ENCODE peak calls at places on chromosomes 12 and 14, in five cellular contexts. V is PC-3, H is OCI-LY7, B is MM.1S, D is neural progenitor cell. J is an unnamed sample.

GRCh38 chr12:2845280-2845679 is 10.4 kb upstream of the NRIP2 start:
- DNase-seq in V (no peak), H (no peak), B (no peak), D (peak), J (no peak)

GRCh38 chr14:70658899-70659298 is 17.2 kb downstream of the TTC9 start:
- DNase-seq in B (no peak), H (peak), V (no peak), D (no peak), J (no peak)

GRCh38 chr14:61281186-61281676 is at the start of gene TMEM30B:
- DNase-seq in H (no peak), D (no peak), B (no peak), V (peak), J (peak)

GRCh38 chr12:71045781-71046180 is 112.0 kb downstream of the TSPAN8 start:
- DNase-seq in V (peak), D (no peak), H (no peak), B (peak), J (no peak)

GRCh38 chr14:68910540-68910939 is 68.6 kb downstream of the ACTN1 start:
- DNase-seq in H (peak), D (no peak), B (no peak), V (no peak), J (no peak)

GRCh38 chr12:25236190-25236589 is 14.5 kb downstream of the KRAS start:
- DNase-seq in H (no peak), B (no peak), V (no peak), D (no peak), J (no peak)

GRCh38 chr12:30953257-30953656 is 26.7 kb downstream of the TSPAN11 start:
- DNase-seq in V (no peak), H (no peak), D (no peak), B (peak), J (no peak)

GRCh38 chr12:131687346-131688125 is 23.4 kb upstream of the SFSWAP start:
- DNase-seq in V (no peak), B (no peak), D (no peak), H (no peak), J (no peak)

GRCh38 chr12:123714302-123714627 is 2.1 kb downstream of the ATP6V0A2 start:
- DNase-seq in H (no peak), B (no peak), D (no peak), V (no peak), J (no peak)

GRCh38 chr14:65084554-65085190 is 17.6 kb downstream of the MAX start:
- DNase-seq in D (no peak), V (no peak), B (no peak), H (no peak), J (no peak)

GRCh38 chr12:55706840-55707671 is 648 bp downstream of the ITGA7 start:
- DNase-seq in H (no peak), V (no peak), D (peak), B (no peak), J (peak)

GRCh38 chr14:84107835-84108343 is 1422.1 kb upstream of the FLRT2 start:
- DNase-seq in H (no peak), B (no peak), D (no peak), V (no peak), J (no peak)

GRCh38 chr12:46773537-46773936 is 52.3 kb downstream of the SLC38A4 start:
- DNase-seq in B (no peak), V (no peak), H (no peak), D (no peak), J (no peak)

GRCh38 chr12:28497889-28498411 is 307.7 kb downstream of the CCDC91 start:
- DNase-seq in D (no peak), B (peak), H (no peak), V (peak), J (no peak)

GRCh38 chr12:52949413-52950331 is 754 bp downstream of the KRT18 start:
- DNase-seq in H (no peak), V (peak), B (no peak), D (peak), J (peak)
- TF ChIP-seq CTCF in H (no peak), V (no peak), B (no peak), D (no peak), J (no peak)

GRCh38 chr12:76980196-76980595 is 85.2 kb downstream of the E2F7 start:
- DNase-seq in B (no peak), V (no peak), H (no peak), D (no peak), J (no peak)

DNA sequence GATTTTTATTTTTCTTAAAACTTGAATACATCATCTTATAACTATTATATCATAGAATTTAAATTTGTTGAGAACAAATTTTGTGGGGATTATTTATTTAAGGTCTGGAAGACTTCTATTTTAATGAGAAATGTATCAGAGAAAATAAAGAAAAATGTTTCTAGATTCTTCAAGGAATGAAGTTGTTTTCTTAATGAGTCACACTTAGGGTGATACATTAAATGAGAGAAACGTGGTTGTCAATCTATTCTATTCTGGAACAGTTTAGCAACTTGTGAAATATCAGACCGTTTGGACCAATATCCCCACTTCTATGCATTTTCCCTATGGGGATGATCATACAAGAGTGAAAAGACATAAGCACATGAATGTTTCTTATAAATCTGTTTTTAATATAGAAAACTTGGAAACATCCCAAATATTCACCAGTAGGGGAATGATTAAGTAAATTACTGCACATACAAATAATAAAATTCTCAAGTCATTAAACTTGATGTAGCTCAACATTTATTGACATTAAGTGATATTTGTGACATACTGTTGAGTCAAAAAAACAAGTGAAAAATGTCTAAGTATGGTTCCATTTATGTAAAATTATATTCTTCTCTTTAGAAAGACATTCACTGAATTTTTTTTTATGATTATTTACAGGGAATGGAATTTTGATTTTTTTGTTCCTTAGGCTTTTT is 88.4 kb downstream of the E2F7 start:
- DNase-seq in B (no peak), D (no peak), V (peak), H (no peak), J (no peak)
- TF ChIP-seq EZH2phosphoT487 in B (no peak), D (no peak), V (no peak), H (no peak), J (no peak)

GRCh38 chr12:57420482-57420881 is 10.4 kb downstream of the R3HDM2 start:
- DNase-seq in V (no peak), B (no peak), D (no peak), H (no peak), J (no peak)

GRCh38 chr12:57419495-57419894 is 11.3 kb downstream of the R3HDM2 start:
- DNase-seq in V (no peak), B (no peak), H (no peak), D (no peak), J (no peak)

GRCh38 chr12:57416039-57416996 is 14.5 kb downstream of the R3HDM2 start:
- DNase-seq in H (no peak), B (no peak), D (no peak), V (peak), J (no peak)

DNA sequence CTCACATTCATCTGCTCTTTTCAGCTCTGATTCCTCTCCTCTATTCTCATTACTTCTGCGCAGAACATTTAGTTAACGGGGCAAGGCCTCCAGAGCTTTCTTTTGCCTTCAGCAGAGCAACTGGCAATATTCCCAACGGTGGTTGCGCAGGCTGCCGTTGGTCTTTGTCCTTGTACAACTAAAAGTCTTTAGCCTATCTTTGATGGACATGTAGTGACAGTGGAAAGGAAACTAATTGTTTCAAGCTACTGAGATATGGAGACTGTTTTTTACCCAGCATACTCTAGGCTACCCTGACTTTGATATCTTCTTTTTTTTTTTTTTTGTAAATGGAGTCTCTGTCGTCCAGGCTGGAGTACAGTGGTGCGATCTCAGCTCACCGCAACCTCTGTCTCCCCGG is 12.6 kb downstream of the R3HDM2 start:
- DNase-seq in D (no peak), B (no peak), H (no peak), V (no peak), J (no peak)
- TF ChIP-seq CTCF in D (no peak), B (no peak), H (no peak), V (no peak), J (no peak)

DNA sequence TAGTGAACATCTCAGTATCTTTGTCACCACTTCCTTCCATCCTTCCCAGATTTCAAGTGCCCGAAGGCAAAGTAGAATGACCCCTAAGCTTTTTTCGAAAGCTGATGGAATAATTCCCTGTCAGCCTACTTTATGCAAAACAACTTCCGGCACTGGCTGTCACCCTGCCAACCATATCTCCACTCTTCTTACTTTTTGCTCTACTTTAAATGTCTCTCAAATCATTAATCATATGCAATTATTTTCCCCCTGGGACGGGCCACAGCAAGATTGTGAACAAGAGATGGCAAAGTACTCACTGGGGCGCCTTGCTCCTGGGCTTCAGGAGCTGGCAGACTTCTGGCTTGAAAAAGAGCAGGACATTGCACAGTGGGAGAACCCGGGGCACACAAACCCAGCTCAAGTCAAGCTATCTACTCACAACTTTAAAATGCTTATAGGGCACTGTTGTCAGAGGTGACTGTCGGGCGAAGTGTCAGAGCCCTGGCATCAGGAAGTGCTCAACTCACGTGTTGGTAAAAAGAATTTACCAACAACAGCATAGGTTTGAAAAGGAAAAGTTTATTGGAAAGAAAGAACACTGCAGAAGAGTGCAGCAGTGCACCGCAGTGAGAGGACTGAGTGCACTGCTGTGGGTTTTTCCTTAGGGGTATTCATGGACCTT is 373.4 kb downstream of the PAWR start:
- DNase-seq in B (no peak), H (no peak), D (no peak), V (no peak), J (no peak)
- TF ChIP-seq EZH2phosphoT487 in B (no peak), H (no peak), D (no peak), V (no peak), J (no peak)

GRCh38 chr14:51552275-51552674 is 99.4 kb upstream of the FRMD6 start:
- DNase-seq in B (no peak), H (no peak), V (peak), D (peak), J (no peak)
- TF ChIP-seq CTCF in B (no peak), H (no peak), V (peak), D (no peak), J (no peak)

GRCh38 chr12:76880156-76881023 is 1.6 kb upstream of the CSRP2 start:
- DNase-seq in V (no peak), D (no peak), B (no peak), H (no peak), J (no peak)

GRCh38 chr12:76883826-76884225 is 5.0 kb upstream of the CSRP2 start:
- DNase-seq in H (no peak), D (no peak), B (no peak), V (no peak), J (no peak)

GRCh38 chr12:76882367-76882766 is 3.5 kb upstream of the CSRP2 start:
- DNase-seq in H (no peak), B (no peak), D (no peak), V (no peak), J (no peak)

GRCh38 chr12:76881152-76881551 is 2.3 kb upstream of the CSRP2 start:
- DNase-seq in D (no peak), B (no peak), H (no peak), V (no peak), J (no peak)

GRCh38 chr12:76883151-76883550 is 4.3 kb upstream of the CSRP2 start:
- DNase-seq in V (no peak), B (no peak), D (no peak), H (no peak), J (no peak)
- TF ChIP-seq EZH2phosphoT487 in V (no peak), B (no peak), D (no peak), H (no peak), J (no peak)

J was measured in hepatocyte.